ENCODE peak calls at places on chromosomes 7 and 10, in six cellular contexts. One of them, this sample, is unnamed.

GRCh38 chr7:149261321-149261828 is 621 bp upstream of the ZNF783 start:
- DNase-seq in SK-N-SH: peak
- DNase-seq in K562: no peak
- DNase-seq in GM12878: no peak
- DNase-seq in HepG2: no peak
- DNase-seq in H1: no peak
- DNase-seq in this sample: no peak

GRCh38 chr10:117596666-117597065 is 54.1 kb downstream of the EMX2 start:
- DNase-seq in SK-N-SH: no peak
- DNase-seq in K562: no peak
- DNase-seq in GM12878: no peak
- DNase-seq in HepG2: no peak
- DNase-seq in H1: no peak
- DNase-seq in this sample: no peak

GRCh38 chr7:124775422-124775821 is 9.8 kb upstream of the GPR37 start:
- DNase-seq in SK-N-SH: no peak
- DNase-seq in K562: no peak
- DNase-seq in GM12878: no peak
- DNase-seq in HepG2: no peak
- DNase-seq in H1: no peak
- DNase-seq in this sample: no peak

GRCh38 chr10:546971-547590 is 142.4 kb downstream of the DIP2C start:
- DNase-seq in SK-N-SH: peak
- DNase-seq in K562: no peak
- DNase-seq in GM12878: no peak
- DNase-seq in HepG2: no peak
- DNase-seq in H1: no peak
- DNase-seq in this sample: peak

GRCh38 chr7:114426824-114427223 is 12.2 kb downstream of the FOXP2 start:
- DNase-seq in SK-N-SH: no peak
- DNase-seq in K562: no peak
- DNase-seq in GM12878: no peak
- DNase-seq in HepG2: no peak
- DNase-seq in H1: no peak
- DNase-seq in this sample: no peak

GRCh38 chr7:155455776-155456516 is 2.0 kb upstream of the EN2 start:
- DNase-seq in SK-N-SH: peak
- DNase-seq in K562: no peak
- DNase-seq in GM12878: no peak
- DNase-seq in HepG2: no peak
- DNase-seq in H1: no peak
- DNase-seq in this sample: no peak

GRCh38 chr10:5537684-5538083 is 12.9 kb downstream of the CALML3 start:
- DNase-seq in SK-N-SH: no peak
- DNase-seq in K562: no peak
- DNase-seq in GM12878: no peak
- DNase-seq in HepG2: no peak
- DNase-seq in H1: no peak
- DNase-seq in this sample: no peak

GRCh38 chr10:48802611-48803046 is 118.0 kb downstream of the WDFY4 start:
- DNase-seq in SK-N-SH: no peak
- DNase-seq in K562: no peak
- DNase-seq in GM12878: peak
- DNase-seq in HepG2: no peak
- DNase-seq in H1: no peak
- DNase-seq in this sample: no peak

GRCh38 chr10:61765176-61766087 is 102.7 kb downstream of the CABCOCO1 start:
- DNase-seq in SK-N-SH: peak
- DNase-seq in K562: peak
- DNase-seq in GM12878: no peak
- DNase-seq in HepG2: no peak
- DNase-seq in H1: no peak
- DNase-seq in this sample: peak

GRCh38 chr10:101238732-101239105 is 9.5 kb upstream of the LBX1 start:
- DNase-seq in SK-N-SH: no peak
- DNase-seq in K562: peak
- DNase-seq in GM12878: no peak
- DNase-seq in HepG2: no peak
- DNase-seq in H1: no peak
- DNase-seq in this sample: no peak

GRCh38 chr7:105212236-105212635 is 176.5 kb downstream of the SRPK2 start:
- DNase-seq in SK-N-SH: no peak
- DNase-seq in K562: no peak
- DNase-seq in GM12878: no peak
- DNase-seq in HepG2: no peak
- DNase-seq in H1: no peak
- DNase-seq in this sample: no peak

GRCh38 chr7:50533849-50534248 is 31.4 kb downstream of the DDC start:
- DNase-seq in SK-N-SH: no peak
- DNase-seq in K562: no peak
- DNase-seq in GM12878: no peak
- DNase-seq in HepG2: peak
- DNase-seq in H1: no peak
- DNase-seq in this sample: no peak

GRCh38 chr10:5076615-5077014 is 17.6 kb upstream of the AKR1C3 start:
- DNase-seq in SK-N-SH: no peak
- DNase-seq in K562: no peak
- DNase-seq in GM12878: no peak
- DNase-seq in HepG2: no peak
- DNase-seq in H1: no peak
- DNase-seq in this sample: no peak

GRCh38 chr10:121988361-121989324 is at the start of gene TACC2:
- DNase-seq in SK-N-SH: no peak
- DNase-seq in K562: no peak
- DNase-seq in GM12878: no peak
- DNase-seq in HepG2: peak
- DNase-seq in H1: no peak
- DNase-seq in this sample: no peak

GRCh38 chr10:9301148-9301547 is 1246.7 kb downstream of the GATA3 start:
- DNase-seq in SK-N-SH: no peak
- DNase-seq in K562: no peak
- DNase-seq in GM12878: no peak
- DNase-seq in HepG2: no peak
- DNase-seq in H1: no peak
- DNase-seq in this sample: no peak

GRCh38 chr10:9301554-9301953 is 1247.1 kb downstream of the GATA3 start:
- DNase-seq in SK-N-SH: no peak
- DNase-seq in K562: no peak
- DNase-seq in GM12878: no peak
- DNase-seq in HepG2: no peak
- DNase-seq in H1: no peak
- DNase-seq in this sample: no peak

GRCh38 chr10:9302142-9302746 is 1247.8 kb downstream of the GATA3 start:
- DNase-seq in SK-N-SH: no peak
- DNase-seq in K562: peak
- DNase-seq in GM12878: no peak
- DNase-seq in HepG2: peak
- DNase-seq in H1: no peak
- DNase-seq in this sample: peak

GRCh38 chr10:9299966-9300365 is 1245.5 kb downstream of the GATA3 start:
- DNase-seq in SK-N-SH: no peak
- DNase-seq in K562: no peak
- DNase-seq in GM12878: no peak
- DNase-seq in HepG2: no peak
- DNase-seq in H1: no peak
- DNase-seq in this sample: no peak

GRCh38 chr10:9305018-9305655 is 1250.6 kb downstream of the GATA3 start:
- DNase-seq in SK-N-SH: no peak
- DNase-seq in K562: no peak
- DNase-seq in GM12878: no peak
- DNase-seq in HepG2: peak
- DNase-seq in H1: no peak
- DNase-seq in this sample: no peak
- TF ChIP-seq CTCF in SK-N-SH: peak
- TF ChIP-seq CTCF in K562: peak
- TF ChIP-seq CTCF in GM12878: peak
- TF ChIP-seq CTCF in HepG2: peak
- TF ChIP-seq CTCF in H1: peak
- TF ChIP-seq CTCF in this sample: no peak

DNA sequence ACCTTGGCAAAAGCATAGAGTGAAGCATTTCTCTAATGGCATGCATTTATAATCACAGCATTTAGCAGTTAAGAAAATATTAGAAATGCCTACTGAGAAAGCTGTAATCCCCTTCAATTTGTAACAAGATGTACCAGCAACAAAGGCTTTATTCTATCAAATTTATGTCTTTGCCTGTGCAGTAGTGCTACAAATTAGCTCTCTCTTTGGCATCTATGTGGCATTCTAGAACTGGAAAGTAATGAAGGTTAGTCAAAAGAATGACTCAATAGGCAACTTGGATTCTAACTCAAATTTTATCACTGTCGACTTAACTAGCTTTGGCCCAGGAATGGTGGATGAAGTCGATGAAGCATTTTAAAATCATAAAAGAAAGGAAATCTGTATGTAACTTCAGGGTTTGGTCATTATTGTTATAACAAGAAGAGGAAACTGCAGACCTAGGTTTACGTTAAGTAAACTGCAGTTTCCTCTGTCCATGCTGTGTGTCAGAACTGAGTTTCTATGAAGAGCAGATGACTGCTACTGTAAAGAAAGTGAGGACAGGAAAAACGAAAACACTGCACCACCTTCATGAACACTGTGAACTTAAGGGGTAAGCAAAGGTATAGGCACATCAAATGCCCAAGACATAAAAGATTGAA is 140.0 kb downstream of the RAPGEF5 start:
- DNase-seq in SK-N-SH: no peak
- DNase-seq in K562: no peak
- DNase-seq in GM12878: no peak
- DNase-seq in HepG2: no peak
- DNase-seq in H1: no peak
- DNase-seq in this sample: no peak
- TF ChIP-seq GABPA in SK-N-SH: no peak
- TF ChIP-seq GABPA in K562: no peak
- TF ChIP-seq GABPA in GM12878: no peak
- TF ChIP-seq GABPA in HepG2: no peak
- TF ChIP-seq GABPA in H1: no peak
- TF ChIP-seq GABPA in this sample: no peak

GRCh38 chr10:73920084-73920483 is 9.2 kb downstream of the PLAU start:
- DNase-seq in SK-N-SH: peak
- DNase-seq in K562: no peak
- DNase-seq in GM12878: no peak
- DNase-seq in HepG2: no peak
- DNase-seq in H1: no peak
- DNase-seq in this sample: peak
- TF ChIP-seq CTCF in SK-N-SH: no peak
- TF ChIP-seq CTCF in K562: no peak
- TF ChIP-seq CTCF in GM12878: no peak
- TF ChIP-seq CTCF in HepG2: no peak
- TF ChIP-seq CTCF in H1: no peak
- TF ChIP-seq CTCF in this sample: no peak

DNA sequence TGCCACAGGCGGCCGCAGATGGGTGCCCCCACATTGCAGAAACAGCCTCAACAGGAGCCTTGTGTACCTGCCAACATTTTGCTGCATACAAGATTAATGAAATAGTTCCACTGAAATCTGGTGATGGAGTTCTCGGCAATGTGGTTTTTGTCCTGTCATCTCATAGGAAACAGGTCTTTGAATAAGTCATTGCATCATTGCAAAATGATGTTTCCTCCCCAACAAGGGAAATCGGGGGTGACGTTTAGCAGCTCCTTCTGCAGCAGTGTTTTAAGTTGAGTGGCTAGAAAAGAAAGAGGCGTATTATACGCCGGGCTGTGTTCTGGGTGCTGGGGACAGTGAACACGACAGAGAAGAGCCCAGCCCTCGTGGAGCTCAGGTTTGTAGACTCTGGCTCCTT is 177.0 kb downstream of the PRKAG2 start:
- DNase-seq in SK-N-SH: no peak
- DNase-seq in K562: no peak
- DNase-seq in GM12878: no peak
- DNase-seq in HepG2: no peak
- DNase-seq in H1: no peak
- DNase-seq in this sample: no peak
- TF ChIP-seq GABPA in SK-N-SH: no peak
- TF ChIP-seq GABPA in K562: no peak
- TF ChIP-seq GABPA in GM12878: no peak
- TF ChIP-seq GABPA in HepG2: no peak
- TF ChIP-seq GABPA in H1: no peak
- TF ChIP-seq GABPA in this sample: no peak

This sample was measured in HL-60.